ENCODE peak calls at places on chromosomes 2 and 18, in four cellular contexts. G, C, P and W are unnamed samples.
A peak's percentile ranks its signal among the peaks of the same experiment; 100 is the strongest.

GRCh38 chr2:212737773-212738172 is 199.2 kb upstream of the ERBB4 start:
- DNase-seq in P (no peak), G (peak; percentile 16), C (no peak), W (no peak)

GRCh38 chr2:148603562-148603920 is 41.0 kb upstream of the EPC2 start:
- DNase-seq in G (no peak), P (no peak), C (no peak), W (no peak)

GRCh38 chr2:193868833-193869232 is 1674.1 kb upstream of the TMEFF2 start:
- DNase-seq in G (no peak), C (peak; percentile 45), P (peak; percentile 14), W (no peak)

GRCh38 chr18:73340135-73340934 is 472.5 kb upstream of the NETO1 start:
- DNase-seq in C (no peak), G (peak; percentile 25), P (peak; percentile 45), W (peak; percentile 61)

GRCh38 chr18:58242435-58242834 is 198.4 kb downstream of the NEDD4L start:
- DNase-seq in C (no peak), P (no peak), G (no peak), W (no peak)

GRCh38 chr2:229686122-229686919 is 28.0 kb downstream of the DNER start:
- DNase-seq in P (peak; percentile 4), C (no peak), G (no peak), W (no peak)

GRCh38 chr2:238847841-238848565 is at the start of gene TWIST2:
- DNase-seq in G (peak; percentile 98), P (peak; percentile 94), C (peak; percentile 89), W (peak; percentile 94)

GRCh38 chr2:26979761-26980160 is 9.3 kb downstream of the MAPRE3 start:
- DNase-seq in C (no peak), G (no peak), P (peak; percentile 56), W (peak; percentile 52)

GRCh38 chr18:79203017-79203605 is 133.9 kb downstream of the ATP9B start:
- DNase-seq in G (no peak), P (peak; percentile 43), C (no peak), W (no peak)

GRCh38 chr2:109171444-109172334 is 42.7 kb downstream of the SH3RF3 start:
- DNase-seq in C (no peak), P (peak; percentile 94), G (peak; percentile 99), W (peak; percentile 91)

GRCh38 chr2:191351921-191352320 is 106.7 kb downstream of the MYO1B start:
- DNase-seq in C (no peak), P (peak; percentile 55), G (peak; percentile 69), W (peak; percentile 33)

GRCh38 chr2:197130318-197130717 is 180.3 kb downstream of the ANKRD44 start:
- DNase-seq in C (no peak), P (no peak), G (no peak), W (no peak)

GRCh38 chr2:238965371-238966273 is 117.7 kb downstream of the TWIST2 start:
- DNase-seq in G (no peak), C (no peak), P (no peak), W (no peak)

GRCh38 chr2:117949800-117950199 is 64.1 kb downstream of the CCDC93 start:
- DNase-seq in C (no peak), G (no peak), P (no peak), W (no peak)

GRCh38 chr2:43217228-43218220 is 8.9 kb downstream of the ZFP36L2 start:
- DNase-seq in C (no peak), G (no peak), P (no peak), W (no peak)

GRCh38 chr2:24832991-24833671 is 39.9 kb downstream of the CENPO start:
- DNase-seq in G (no peak), P (no peak), C (no peak), W (no peak)

GRCh38 chr2:150145312-150145711 is 342.2 kb downstream of the RND3 start:
- DNase-seq in C (no peak), G (no peak), P (no peak), W (no peak)

GRCh38 chr2:16031848-16032159 is 91.5 kb downstream of the MYCN start:
- DNase-seq in G (no peak), P (no peak), C (no peak), W (no peak)

GRCh38 chr18:7116001-7116831 is 1.4 kb downstream of the LAMA1 start:
- DNase-seq in C (no peak), P (peak; percentile 25), G (no peak), W (peak; percentile 52)

GRCh38 chr18:9417081-9417841 is 58.1 kb upstream of the RALBP1 start:
- DNase-seq in C (peak; percentile 65), P (peak; percentile 31), G (peak; percentile 86), W (peak; percentile 84)

GRCh38 chr2:192026064-192026715 is 168.5 kb downstream of the TMEFF2 start:
- DNase-seq in G (peak; percentile 8), P (peak; percentile 31), C (no peak), W (peak; percentile 3)

GRCh38 chr18:68925268-68925667 is 127.4 kb downstream of the CCDC102B start:
- DNase-seq in C (no peak), P (peak; percentile 19), G (peak; percentile 3), W (peak; percentile 9)

GRCh38 chr2:66582364-66582974 is 147.5 kb downstream of the MEIS1 start:
- DNase-seq in G (no peak), C (no peak), P (no peak), W (no peak)

GRCh38 chr18:67260841-67261240 is 255.7 kb downstream of the DSEL start:
- DNase-seq in P (peak; percentile 60), C (no peak), G (peak; percentile 8), W (no peak)

GRCh38 chr18:29501952-29502351 is 1325.0 kb upstream of the CDH2 start:
- DNase-seq in G (peak; percentile 43), P (peak; percentile 90), C (no peak), W (peak; percentile 94)

GRCh38 chr18:22277758-22278157 is 108.4 kb downstream of the GATA6 start:
- DNase-seq in C (no peak), G (no peak), P (peak; percentile 71), W (peak; percentile 89)

GRCh38 chr2:144518744-144519596 is 949 bp downstream of the ZEB2 start:
- DNase-seq in C (no peak), G (no peak), P (no peak), W (no peak)

GRCh38 chr2:221612171-221612570 is 40.1 kb upstream of the EPHA4 start:
- DNase-seq in G (no peak), C (no peak), P (no peak), W (no peak)

GRCh38 chr2:43178602-43179542 is 47.5 kb downstream of the ZFP36L2 start:
- DNase-seq in G (peak; percentile 91), P (peak; percentile 88), C (peak; percentile 91), W (peak; percentile 93)

GRCh38 chr2:136238214-136238551 is 120.2 kb upstream of the CXCR4 start:
- DNase-seq in C (no peak), P (peak; percentile 71), G (peak; percentile 15), W (peak; percentile 35)

DNA sequence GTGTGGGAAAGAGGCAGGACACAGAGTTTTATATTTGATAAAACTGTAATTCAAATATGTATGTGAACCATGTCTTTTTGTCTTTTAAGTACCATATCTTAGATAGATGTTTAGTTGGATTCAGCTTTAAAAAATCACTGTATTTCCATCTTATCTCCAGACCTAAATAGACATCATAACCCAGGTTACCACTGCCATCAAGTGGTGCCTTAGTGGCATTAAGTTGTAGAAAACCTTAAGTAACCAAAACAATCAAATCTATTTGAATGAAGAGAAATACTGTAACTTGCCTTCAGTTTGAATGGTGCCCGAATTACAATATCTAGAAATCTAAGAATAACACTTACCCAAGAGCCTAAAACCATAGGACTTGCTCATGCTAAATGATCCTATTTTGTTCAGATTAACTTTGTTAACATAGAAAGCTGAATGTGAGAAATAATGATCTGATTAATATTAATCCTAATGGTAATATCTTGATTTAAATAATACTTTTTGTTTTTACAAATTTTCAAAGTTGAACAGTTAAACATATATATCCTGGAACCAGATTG is 92.5 kb upstream of the MAP2 start:
- DNase-seq in C (no peak), P (peak; percentile 66), G (peak; percentile 25), W (peak; percentile 58)
- TF ChIP-seq CTCF in C (no peak), P (peak; percentile 47), G (peak; percentile 42), W (peak; percentile 46)

GRCh38 chr2:96507957-96508520 is 2.9 kb upstream of the NEURL3 start:
- DNase-seq in P (peak; percentile 33), G (peak; percentile 37), C (peak; percentile 95), W (peak; percentile 56)
- H3K4me3 ChIP-seq in P (peak overlapping the region; percentile 40), G (peak overlapping the region; percentile 54), C (peak overlapping the region; percentile 5), W (peak overlapping the region; percentile 25)

DNA sequence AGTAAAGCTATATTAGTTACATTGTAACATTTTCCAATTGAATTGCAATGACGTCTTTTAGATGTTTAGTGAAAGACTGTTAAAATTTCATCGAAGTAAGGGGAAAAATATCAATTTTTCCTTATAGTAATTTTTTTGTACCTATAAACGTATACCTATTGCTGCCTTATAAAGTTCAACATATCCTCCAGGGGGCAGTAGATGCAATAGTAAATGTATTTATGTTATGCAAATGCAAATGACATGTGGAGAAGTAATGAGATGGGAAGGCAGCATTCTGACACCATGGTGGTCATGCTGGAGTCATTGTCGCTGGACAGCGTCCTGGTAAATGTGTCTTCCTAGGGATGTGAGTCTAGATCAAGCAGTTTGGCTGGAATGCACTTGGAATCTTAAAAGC is 38.7 kb downstream of the MSTN start:
- DNase-seq in P (peak; percentile 62), G (peak; percentile 33), C (no peak), W (peak; percentile 68)
- TF ChIP-seq CTCF in P (peak; percentile 60), G (peak; percentile 62), C (peak; percentile 33), W (peak; percentile 57)

DNA sequence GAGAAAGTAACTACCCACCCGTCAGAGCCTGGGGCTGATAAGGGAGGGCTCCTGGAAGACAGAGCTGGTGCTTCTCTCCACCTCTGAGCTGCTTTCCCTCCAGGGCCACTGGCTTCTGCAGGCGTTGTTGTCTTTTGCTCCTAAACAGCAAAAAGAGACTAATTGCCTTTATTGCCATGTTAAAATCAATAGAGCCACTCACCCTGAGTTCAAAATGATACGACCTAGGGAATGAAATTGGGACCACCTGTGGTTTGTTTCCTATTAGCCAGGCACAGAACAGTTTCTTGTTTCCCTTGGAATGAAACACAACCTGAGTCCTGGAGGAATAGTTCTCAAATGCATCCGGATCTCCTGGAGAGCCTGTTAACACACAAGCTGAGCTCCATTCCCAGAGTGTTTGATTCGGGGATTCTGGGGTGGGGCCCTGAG is 45.8 kb downstream of the TCF7L1 start:
- DNase-seq in P (no peak), G (no peak), C (no peak), W (no peak)
- H3K4me3 ChIP-seq in P (no peak overlapping the region), G (no peak overlapping the region), C (no peak overlapping the region), W (no peak overlapping the region)

GRCh38 chr2:128809880-128810279 is 491.2 kb upstream of the HS6ST1 start:
- DNase-seq in P (peak; percentile 1), C (no peak), G (no peak), W (no peak)

GRCh38 chr2:128812183-128812940 is 493.7 kb upstream of the HS6ST1 start:
- DNase-seq in G (no peak), P (no peak), C (no peak), W (no peak)

GRCh38 chr2:128808462-128809255 is 490.0 kb upstream of the HS6ST1 start:
- DNase-seq in P (peak; percentile 65), C (no peak), G (peak; percentile 4), W (peak; percentile 62)

GRCh38 chr2:128807317-128807716 is 488.6 kb upstream of the HS6ST1 start:
- DNase-seq in P (no peak), C (no peak), G (no peak), W (no peak)

DNA sequence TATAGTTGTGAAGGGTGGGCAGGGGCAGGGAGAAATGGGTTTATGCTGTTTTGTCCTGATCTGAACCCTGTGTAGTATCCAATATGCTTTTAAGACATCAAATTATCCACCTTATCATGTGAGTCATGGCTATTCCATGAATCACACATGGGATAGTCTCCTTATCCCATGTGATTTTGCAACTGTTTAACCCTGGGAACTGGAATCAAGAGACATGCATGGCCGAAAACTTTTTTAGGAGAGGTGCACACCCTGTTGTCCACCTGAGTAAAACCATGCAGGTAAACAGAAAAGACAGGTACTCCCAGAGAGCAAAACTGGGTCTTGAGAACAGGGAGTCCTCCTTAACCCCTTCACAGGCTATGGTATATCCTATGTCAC is 490.6 kb upstream of the HS6ST1 start:
- DNase-seq in G (no peak), P (peak; percentile 54), C (no peak), W (no peak)
- TF ChIP-seq CTCF in G (no peak), P (no peak), C (no peak), W (no peak)

GRCh38 chr18:44681611-44682010 is 923 bp downstream of the SETBP1 start:
- DNase-seq in P (no peak), C (no peak), G (no peak), W (no peak)
- H3K4me3 ChIP-seq in P (peak overlapping the region; percentile 11), C (peak overlapping the region; percentile 59), G (peak overlapping the region; percentile 78), W (no peak overlapping the region)